ENCODE peak calls at places on chromosomes 5 and 9, in four cellular contexts. V is A673, A is heart right ventricle, D is ovary. H is an unnamed sample.

GRCh38 chr9:126395439-126396212 is 69.0 kb downstream of the MVB12B start:
- DNase-seq in A (no peak), V (no peak), D (no peak), H (no peak)

GRCh38 chr9:89277043-89277442 is 34.0 kb upstream of the CKS2 start:
- DNase-seq in D (no peak), V (no peak), A (no peak), H (no peak)

GRCh38 chr9:84617415-84617814 is 52.1 kb upstream of the NTRK2 start:
- DNase-seq in V (peak; percentile 1), D (no peak), A (no peak), H (no peak)

GRCh38 chr5:143842920-143843319 is 31.0 kb downstream of the HMHB1 start:
- DNase-seq in A (no peak), V (no peak), D (no peak), H (no peak)

GRCh38 chr5:83891261-83891660 is 170.6 kb upstream of the HAPLN1 start:
- DNase-seq in A (no peak), V (no peak), D (no peak), H (no peak)

GRCh38 chr9:2489838-2490314 is 131.7 kb upstream of the VLDLR start:
- DNase-seq in A (no peak), V (peak; percentile 25), D (peak; percentile 62), H (no peak)

GRCh38 chr9:14882118-14882517 is 28.1 kb downstream of the FREM1 start:
- DNase-seq in D (no peak), V (no peak), A (no peak), H (no peak)

GRCh38 chr5:77990020-77990419 is 213.9 kb upstream of the TBCA start:
- DNase-seq in D (no peak), V (no peak), A (no peak), H (no peak)

GRCh38 chr5:133760532-133760931 is 148.2 kb upstream of the FSTL4 start:
- DNase-seq in A (no peak), V (no peak), D (no peak), H (no peak)

GRCh38 chr5:104913840-104914239 is 1351.3 kb upstream of the NUDT12 start:
- DNase-seq in A (no peak), V (no peak), D (no peak), H (no peak)

GRCh38 chr5:29963956-29964355 is 1229.5 kb upstream of the CDH6 start:
- DNase-seq in A (no peak), V (peak; percentile 44), D (no peak), H (no peak)

GRCh38 chr5:78377056-78377717 is 16.8 kb downstream of the SCAMP1 start:
- DNase-seq in D (no peak), A (peak; percentile 11), V (no peak), H (peak; percentile 27)

GRCh38 chr9:86809151-86809550 is 138.2 kb downstream of the GAS1 start:
- DNase-seq in D (no peak), V (no peak), A (no peak), H (no peak)

GRCh38 chr9:114789006-114789405 is 16.8 kb downstream of the TNFSF15 start:
- DNase-seq in A (no peak), V (no peak), D (no peak), H (no peak)

GRCh38 chr9:134196911-134197310 is 32.5 kb upstream of the RNU6ATAC start:
- DNase-seq in V (no peak), D (no peak), A (peak; percentile 3), H (no peak)

GRCh38 chr5:10849278-10849677 is 88.2 kb upstream of the DAP start:
- DNase-seq in D (no peak), V (no peak), A (no peak), H (no peak)

GRCh38 chr5:53069626-53070025 is 39.9 kb downstream of the MOCS2 start:
- DNase-seq in V (no peak), D (no peak), A (no peak), H (no peak)

GRCh38 chr5:109281136-109281690 is 128.6 kb downstream of the PJA2 start:
- DNase-seq in V (no peak), D (no peak), A (no peak), H (no peak)

GRCh38 chr5:125244531-125244930 is 498.1 kb upstream of the ZNF608 start:
- DNase-seq in D (no peak), A (no peak), V (no peak), H (no peak)

GRCh38 chr5:56608216-56608925 is 207.0 kb upstream of the MAP3K1 start:
- DNase-seq in A (no peak), V (no peak), D (no peak), H (no peak)

GRCh38 chr5:55763736-55764420 is 26.0 kb downstream of the DDX4 start:
- DNase-seq in V (no peak), D (no peak), A (no peak), H (no peak)

GRCh38 chr9:123541441-123541840 is 185.4 kb downstream of the CRB2 start:
- DNase-seq in A (no peak), D (no peak), V (no peak), H (no peak)

GRCh38 chr5:177344891-177345290 is 6.6 kb downstream of the LMAN2 start:
- DNase-seq in D (no peak), A (no peak), V (no peak), H (no peak)

GRCh38 chr9:105466898-105467455 is 19.1 kb downstream of the FSD1L start:
- DNase-seq in A (no peak), V (no peak), D (no peak), H (no peak)

GRCh38 chr5:23105021-23105420 is 251.9 kb upstream of the CDH12 start:
- DNase-seq in V (no peak), A (no peak), D (no peak), H (no peak)

GRCh38 chr5:145780961-145781360 is 54.2 kb downstream of the PRELID2 start:
- DNase-seq in V (no peak), A (no peak), D (no peak), H (no peak)

GRCh38 chr9:89770779-89771178 is 166.0 kb downstream of the GADD45G start:
- DNase-seq in D (no peak), V (no peak), A (peak; percentile 24), H (no peak)

GRCh38 chr5:163963881-163964280 is 458.5 kb downstream of the MAT2B start:
- DNase-seq in D (no peak), V (no peak), A (no peak), H (no peak)

GRCh38 chr9:4195285-4195684 is 104.6 kb downstream of the GLIS3 start:
- DNase-seq in D (no peak), A (no peak), V (no peak), H (no peak)

GRCh38 chr5:88836195-88836838 is 46.7 kb downstream of the MEF2C start:
- DNase-seq in V (no peak), A (peak; percentile 39), D (peak; percentile 61), H (no peak)

GRCh38 chr5:160925281-160925680 is 73.3 kb upstream of the ATP10B start:
- DNase-seq in V (no peak), A (no peak), D (no peak), H (no peak)

GRCh38 chr5:160926428-160926827 is 74.4 kb upstream of the ATP10B start:
- DNase-seq in D (no peak), V (peak; percentile 28), A (no peak), H (no peak)

GRCh38 chr5:160922311-160922710 is 70.3 kb upstream of the ATP10B start:
- DNase-seq in A (no peak), D (no peak), V (no peak), H (no peak)

GRCh38 chr5:160923431-160923830 is 71.4 kb upstream of the ATP10B start:
- DNase-seq in A (no peak), V (no peak), D (no peak), H (no peak)

DNA sequence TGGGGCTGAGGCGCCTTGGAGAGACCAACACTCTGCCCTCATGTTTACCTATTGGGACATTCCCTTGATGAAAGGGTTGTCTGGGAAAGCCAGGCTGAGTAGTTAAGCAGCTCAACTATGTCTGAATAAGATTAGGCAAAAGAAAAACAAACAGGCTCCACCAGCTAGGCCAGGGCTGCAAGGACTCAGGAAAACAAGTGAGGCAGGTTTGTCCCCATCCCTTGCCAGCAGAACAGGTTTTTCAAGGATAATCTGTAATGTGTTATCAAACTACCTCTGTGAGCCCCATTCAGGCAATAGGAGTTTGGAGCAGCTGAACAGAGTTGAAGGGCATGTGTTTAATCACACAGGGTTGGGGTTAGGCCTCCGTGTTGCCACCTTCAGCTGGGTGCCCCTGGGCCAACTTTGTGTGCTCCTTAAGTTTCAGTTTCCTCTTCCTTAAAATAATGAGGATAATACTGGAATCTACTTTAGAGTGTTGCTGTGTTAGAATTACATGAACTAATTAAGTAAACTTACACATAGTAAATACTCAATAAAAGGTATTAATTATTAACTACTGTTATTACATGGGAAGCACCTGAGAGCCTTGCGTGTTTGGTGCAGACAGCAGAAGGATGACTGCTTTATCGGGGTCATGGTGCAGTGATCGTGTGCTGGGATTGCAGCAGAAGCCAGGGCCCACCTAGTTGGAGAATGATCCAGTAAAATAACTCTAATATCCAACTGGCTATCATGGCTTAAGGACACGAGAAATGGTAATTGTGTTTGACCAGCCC is 72.1 kb upstream of the ATP10B start:
- DNase-seq in A (no peak), D (no peak), V (no peak), H (no peak)
- H3K4me1 ChIP-seq in A (no peaks in the 10 kb centered on the region), D (no peaks in the 10 kb centered on the region), V (no peaks in the 10 kb centered on the region), H (no peaks in the 10 kb centered on the region)

GRCh38 chr5:7015586-7016256 is 302.5 kb downstream of the TENT4A start:
- DNase-seq in D (no peak), V (peak; percentile 16), A (no peak), H (no peak)
- TF ChIP-seq CTCF in D (no peak), V (peak; percentile 44), A (no peak), H (no peak)

GRCh38 chr9:137462396-137463193 is 3.5 kb upstream of the NSMF start:
- DNase-seq in A (no peak), V (no peak), D (peak; percentile 19), H (no peak)
- H3K4me1 ChIP-seq in A (peaks cover 13% of the 10 kb centered on the region), V (peaks cover 13% of the 10 kb centered on the region), D (peaks cover 9% of the 10 kb centered on the region), H (no peaks in the 10 kb centered on the region)

GRCh38 chr5:110439280-110439679 is 287.2 kb downstream of the TMEM232 start:
- DNase-seq in A (no peak), V (no peak), D (no peak), H (no peak)

GRCh38 chr5:110435207-110435606 is 291.3 kb downstream of the TMEM232 start:
- DNase-seq in A (no peak), V (no peak), D (no peak), H (no peak)

GRCh38 chr5:110442856-110443255 is 283.6 kb downstream of the TMEM232 start:
- DNase-seq in V (no peak), A (no peak), D (no peak), H (no peak)

GRCh38 chr5:110440058-110440457 is 286.4 kb downstream of the TMEM232 start:
- DNase-seq in A (no peak), D (no peak), V (no peak), H (no peak)

DNA sequence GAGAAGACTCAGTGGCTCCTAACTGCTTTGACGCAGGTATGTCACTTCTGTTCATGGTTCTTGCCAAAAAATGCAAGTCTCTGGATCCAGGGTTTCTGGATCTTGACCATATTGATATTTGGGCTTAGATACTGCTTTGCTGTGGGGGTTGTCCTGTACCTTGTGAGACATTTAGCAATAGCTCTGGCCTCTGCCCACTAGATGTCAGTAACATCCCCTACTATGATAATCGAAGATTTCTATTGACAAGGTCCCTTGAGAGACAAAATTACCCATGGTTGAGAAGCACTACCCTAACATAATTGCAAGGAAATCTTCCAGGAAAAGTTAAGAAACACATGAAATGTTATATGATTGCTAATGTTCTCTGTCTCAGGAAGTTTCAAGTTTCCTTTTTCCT is 285.4 kb downstream of the TMEM232 start:
- DNase-seq in D (no peak), V (peak; percentile 55), A (no peak), H (no peak)
- TF ChIP-seq CTCF in D (no peak), V (peak; percentile 63), A (no peak), H (no peak)

H was measured in tibial nerve.